ENCODE peak calls at places on chromosome 18, in five cellular contexts. One of them, this sample, is unnamed.

GRCh38 chr18:12990128-12990485 is 1.1 kb upstream of the CEP192 start:
- DNase-seq in AG10803: no peak
- DNase-seq in prostate gland: no peak
- DNase-seq in HFF-Myc: no peak
- DNase-seq in RWPE2: no peak
- DNase-seq in this sample: no peak

GRCh38 chr18:76684265-76684664 is 138.1 kb upstream of the ZNF236 start:
- DNase-seq in HFF-Myc: no peak
- DNase-seq in AG10803: no peak
- DNase-seq in RWPE2: no peak
- DNase-seq in prostate gland: no peak
- DNase-seq in this sample: no peak

GRCh38 chr18:68438983-68439382 is 275.9 kb downstream of the TMX3 start:
- DNase-seq in prostate gland: no peak
- DNase-seq in RWPE2: no peak
- DNase-seq in HFF-Myc: no peak
- DNase-seq in AG10803: peak
- DNase-seq in this sample: peak

GRCh38 chr18:9534844-9535243 is 59.5 kb downstream of the RALBP1 start:
- DNase-seq in RWPE2: no peak
- DNase-seq in HFF-Myc: no peak
- DNase-seq in AG10803: no peak
- DNase-seq in prostate gland: no peak
- DNase-seq in this sample: no peak

GRCh38 chr18:5543036-5543671 is 643 bp downstream of the EPB41L3 start:
- DNase-seq in HFF-Myc: no peak
- DNase-seq in prostate gland: no peak
- DNase-seq in AG10803: no peak
- DNase-seq in RWPE2: no peak
- DNase-seq in this sample: no peak

GRCh38 chr18:75811156-75811555 is 383.7 kb upstream of the SMIM21 start:
- DNase-seq in RWPE2: no peak
- DNase-seq in HFF-Myc: no peak
- DNase-seq in prostate gland: no peak
- DNase-seq in AG10803: peak
- DNase-seq in this sample: no peak

GRCh38 chr18:24878289-24878688 is 417.9 kb downstream of the HRH4 start:
- DNase-seq in AG10803: peak
- DNase-seq in HFF-Myc: no peak
- DNase-seq in prostate gland: peak
- DNase-seq in RWPE2: no peak
- DNase-seq in this sample: peak

GRCh38 chr18:1394966-1395365 is 490.3 kb downstream of the ADCYAP1 start:
- DNase-seq in RWPE2: no peak
- DNase-seq in AG10803: no peak
- DNase-seq in HFF-Myc: no peak
- DNase-seq in prostate gland: no peak
- DNase-seq in this sample: no peak

GRCh38 chr18:74616494-74616893 is 18.8 kb downstream of the ZNF407 start:
- DNase-seq in RWPE2: no peak
- DNase-seq in prostate gland: no peak
- DNase-seq in HFF-Myc: no peak
- DNase-seq in AG10803: no peak
- DNase-seq in this sample: no peak

GRCh38 chr18:76494181-76494540 is 881 bp downstream of the ZNF516 start:
- DNase-seq in HFF-Myc: no peak
- DNase-seq in AG10803: peak
- DNase-seq in prostate gland: no peak
- DNase-seq in RWPE2: no peak
- DNase-seq in this sample: peak

GRCh38 chr18:48007955-48008701 is 77.7 kb upstream of the SMAD2 start:
- DNase-seq in AG10803: no peak
- DNase-seq in prostate gland: peak
- DNase-seq in RWPE2: no peak
- DNase-seq in HFF-Myc: no peak
- DNase-seq in this sample: no peak

GRCh38 chr18:61738488-61738887 is 154.3 kb downstream of the RNF152 start:
- DNase-seq in HFF-Myc: no peak
- DNase-seq in RWPE2: no peak
- DNase-seq in prostate gland: no peak
- DNase-seq in AG10803: peak
- DNase-seq in this sample: peak

GRCh38 chr18:55405655-55406373 is 182.2 kb downstream of the TCF4 start:
- DNase-seq in RWPE2: peak
- DNase-seq in prostate gland: peak
- DNase-seq in HFF-Myc: peak
- DNase-seq in AG10803: peak
- DNase-seq in this sample: peak
- TF ChIP-seq CTCF in RWPE2: no peak
- TF ChIP-seq CTCF in prostate gland: no peak
- TF ChIP-seq CTCF in HFF-Myc: peak
- TF ChIP-seq CTCF in AG10803: peak
- TF ChIP-seq CTCF in this sample: peak

DNA sequence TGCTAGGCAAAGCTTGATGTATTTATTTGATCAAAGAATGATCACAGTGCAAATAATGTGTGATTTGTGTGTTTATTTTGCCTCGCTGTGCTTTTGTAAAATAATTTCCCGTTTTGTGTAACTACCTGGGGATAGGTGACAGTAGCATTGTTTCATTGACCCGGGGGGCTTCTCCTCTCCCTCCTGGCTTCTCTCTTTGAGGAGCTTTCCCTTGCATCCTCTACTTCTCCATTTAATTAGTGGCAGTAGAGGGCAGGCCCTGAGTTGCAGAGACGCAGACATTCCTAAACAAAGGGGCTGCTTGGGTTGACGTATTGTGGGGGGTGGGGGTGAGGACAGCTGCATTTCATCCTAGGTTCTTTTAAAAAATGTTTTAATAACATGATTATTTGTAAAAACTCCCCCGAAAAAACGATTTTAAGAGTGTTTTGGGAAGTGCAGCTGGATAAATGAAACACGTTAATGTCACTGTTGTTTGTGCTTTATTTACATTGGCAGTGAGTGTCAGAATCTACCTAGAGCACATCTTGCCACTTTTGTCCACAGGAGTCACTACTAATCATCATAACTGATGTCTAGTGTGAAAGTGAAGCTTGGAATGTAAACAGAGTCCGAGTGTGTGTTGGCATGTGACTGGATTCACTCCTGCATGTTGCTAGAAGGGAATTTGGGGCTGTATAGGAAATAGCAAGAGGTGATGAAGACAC is 2.2 kb downstream of the NEDD4L start:
- DNase-seq in HFF-Myc: no peak
- DNase-seq in prostate gland: peak
- DNase-seq in RWPE2: no peak
- DNase-seq in AG10803: no peak
- DNase-seq in this sample: no peak
- H3K4me3 ChIP-seq in HFF-Myc: peak
- H3K4me3 ChIP-seq in prostate gland: peak
- H3K4me3 ChIP-seq in RWPE2: peak
- H3K4me3 ChIP-seq in AG10803: no peak
- H3K4me3 ChIP-seq in this sample: no peak

DNA sequence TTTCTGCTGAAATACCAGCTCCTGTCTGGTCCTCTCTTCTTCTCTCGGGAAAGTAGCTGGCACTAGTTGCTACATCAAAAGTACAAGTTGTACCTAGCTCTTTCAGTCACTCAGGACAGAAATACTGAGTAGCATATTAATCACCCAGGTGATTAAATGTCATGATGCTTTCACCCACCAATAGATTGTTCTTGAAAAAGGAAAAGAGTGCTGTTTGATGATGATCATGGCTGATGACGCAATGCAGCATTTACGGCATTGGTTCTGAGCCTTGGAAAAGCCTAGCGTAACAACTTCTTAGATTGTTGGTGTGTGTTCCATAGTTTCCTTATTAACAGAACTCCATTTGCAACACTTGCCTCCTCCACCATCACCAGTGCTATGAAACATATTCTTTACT is 190.7 kb downstream of the CDH7 start:
- DNase-seq in RWPE2: no peak
- DNase-seq in AG10803: no peak
- DNase-seq in prostate gland: no peak
- DNase-seq in HFF-Myc: no peak
- DNase-seq in this sample: no peak
- TF ChIP-seq CTCF in RWPE2: no peak
- TF ChIP-seq CTCF in AG10803: no peak
- TF ChIP-seq CTCF in prostate gland: no peak
- TF ChIP-seq CTCF in HFF-Myc: no peak
- TF ChIP-seq CTCF in this sample: no peak

GRCh38 chr18:58544616-58545337 is 84.1 kb downstream of the ALPK2 start:
- DNase-seq in prostate gland: no peak
- DNase-seq in HFF-Myc: no peak
- DNase-seq in RWPE2: no peak
- DNase-seq in AG10803: no peak
- DNase-seq in this sample: no peak
- H3K4me3 ChIP-seq in prostate gland: no peak
- H3K4me3 ChIP-seq in HFF-Myc: no peak
- H3K4me3 ChIP-seq in RWPE2: no peak
- H3K4me3 ChIP-seq in AG10803: no peak
- H3K4me3 ChIP-seq in this sample: no peak

This sample was measured in fibroblast of the aortic adventitia.